ENCODE peak calls at places on chromosomes 1 and 21, in four cellular contexts. G is iris pigment epithelial cell, V is T-helper 2 cell, L is T-helper 9 cell. B is an unnamed sample.

GRCh38 chr1:169701261-169701802 is 10.1 kb downstream of the SELL start:
- DNase-seq in G (no peak), V (no peak), L (no peak), B (no peak)

GRCh38 chr1:202131956-202132821 is 9.5 kb downstream of the GPR37L1 start:
- DNase-seq in G (peak), V (no peak), L (no peak), B (no peak)

GRCh38 chr1:19676438-19676922 is 11.8 kb downstream of the HTR6 start:
- DNase-seq in G (peak), V (no peak), L (no peak), B (no peak)

GRCh38 chr1:55140546-55140983 is 74.6 kb downstream of the USP24 start:
- DNase-seq in G (peak), V (no peak), L (peak), B (peak)

GRCh38 chr1:110639724-110640386 is 33.7 kb upstream of the KCNA2 start:
- DNase-seq in G (peak), V (no peak), L (no peak), B (no peak)

GRCh38 chr1:30331415-30332065 is 391.8 kb downstream of the MATN1 start:
- DNase-seq in G (no peak), V (no peak), L (no peak), B (no peak)

GRCh38 chr1:91851130-91852010 is 34.6 kb downstream of the TGFBR3 start:
- DNase-seq in G (peak), V (no peak), L (no peak), B (no peak)

GRCh38 chr1:59066231-59066630 is 230.7 kb upstream of the FGGY start:
- DNase-seq in G (no peak), V (no peak), L (no peak), B (no peak)

GRCh38 chr21:35375115-35375514 is 326.0 kb upstream of the RUNX1 start:
- DNase-seq in G (peak), V (no peak), L (no peak), B (no peak)

GRCh38 chr21:45823100-45823681 is 158.4 kb upstream of the COL6A1 start:
- DNase-seq in G (no peak), V (no peak), L (no peak), B (no peak)

GRCh38 chr1:49104575-49104974 is 327.9 kb upstream of the BEND5 start:
- DNase-seq in G (no peak), V (no peak), L (no peak), B (no peak)

GRCh38 chr1:194369060-194369459 is 1182.6 kb upstream of the B3GALT2 start:
- DNase-seq in G (peak), V (no peak), L (no peak), B (no peak)

GRCh38 chr1:84165566-84165965 is 21.5 kb downstream of the PRKACB start:
- DNase-seq in G (no peak), V (no peak), L (no peak), B (no peak)

B was measured in effector memory CD8-positive, alpha-beta T cell.